ENCODE peak calls at places on chromosomes 3 and 15, in eight cellular contexts. One of them, this sample, is unnamed.

GRCh38 chr15:91555307-91555706 is 298.2 kb upstream of the SLCO3A1 start:
- DNase-seq in GM12891: no peak
- DNase-seq in GM12878: no peak
- DNase-seq in HepG2: no peak
- DNase-seq in K562: no peak
- DNase-seq in transverse colon: no peak
- DNase-seq in esophagus muscularis mucosa: no peak
- DNase-seq in suprapubic skin: no peak
- DNase-seq in this sample: no peak

GRCh38 chr15:75712668-75713337 is at the start of gene CSPG4:
- DNase-seq in GM12891: no peak
- DNase-seq in GM12878: no peak
- DNase-seq in HepG2: no peak
- DNase-seq in K562: peak
- DNase-seq in transverse colon: peak
- DNase-seq in esophagus muscularis mucosa: no peak
- DNase-seq in suprapubic skin: no peak
- DNase-seq in this sample: no peak

GRCh38 chr15:101121511-101122090 is 130.2 kb downstream of the CHSY1 start:
- DNase-seq in GM12891: peak
- DNase-seq in GM12878: no peak
- DNase-seq in HepG2: no peak
- DNase-seq in K562: peak
- DNase-seq in transverse colon: peak
- DNase-seq in esophagus muscularis mucosa: peak
- DNase-seq in suprapubic skin: no peak
- DNase-seq in this sample: peak

GRCh38 chr3:5006755-5007202 is 27.5 kb downstream of the BHLHE40 start:
- DNase-seq in GM12891: peak
- DNase-seq in GM12878: peak
- DNase-seq in HepG2: no peak
- DNase-seq in K562: no peak
- DNase-seq in transverse colon: no peak
- DNase-seq in esophagus muscularis mucosa: no peak
- DNase-seq in suprapubic skin: peak
- DNase-seq in this sample: no peak

GRCh38 chr3:191492601-191493000 is 31.6 kb downstream of the PYDC2 start:
- DNase-seq in GM12891: no peak
- DNase-seq in GM12878: no peak
- DNase-seq in HepG2: no peak
- DNase-seq in K562: no peak
- DNase-seq in transverse colon: no peak
- DNase-seq in esophagus muscularis mucosa: no peak
- DNase-seq in suprapubic skin: no peak
- DNase-seq in this sample: no peak

GRCh38 chr3:169400874-169401273 is 262.6 kb downstream of the MECOM start:
- DNase-seq in GM12891: no peak
- DNase-seq in GM12878: no peak
- DNase-seq in HepG2: no peak
- DNase-seq in K562: no peak
- DNase-seq in transverse colon: no peak
- DNase-seq in esophagus muscularis mucosa: no peak
- DNase-seq in suprapubic skin: no peak
- DNase-seq in this sample: no peak

GRCh38 chr3:57709559-57709958 is 16.7 kb upstream of the DENND6A start:
- DNase-seq in GM12891: no peak
- DNase-seq in GM12878: no peak
- DNase-seq in HepG2: no peak
- DNase-seq in K562: no peak
- DNase-seq in transverse colon: no peak
- DNase-seq in esophagus muscularis mucosa: no peak
- DNase-seq in suprapubic skin: no peak
- DNase-seq in this sample: peak

GRCh38 chr15:93166675-93167074 is 77.7 kb upstream of the RGMA start:
- DNase-seq in GM12891: no peak
- DNase-seq in GM12878: no peak
- DNase-seq in HepG2: no peak
- DNase-seq in K562: no peak
- DNase-seq in transverse colon: no peak
- DNase-seq in esophagus muscularis mucosa: no peak
- DNase-seq in suprapubic skin: no peak
- DNase-seq in this sample: no peak

GRCh38 chr3:16516695-16517481 is 3.4 kb upstream of the RFTN1 start:
- DNase-seq in GM12891: no peak
- DNase-seq in GM12878: no peak
- DNase-seq in HepG2: peak
- DNase-seq in K562: peak
- DNase-seq in transverse colon: no peak
- DNase-seq in esophagus muscularis mucosa: no peak
- DNase-seq in suprapubic skin: no peak
- DNase-seq in this sample: no peak

GRCh38 chr3:55405436-55405835 is 81.7 kb downstream of the WNT5A start:
- DNase-seq in GM12891: no peak
- DNase-seq in GM12878: no peak
- DNase-seq in HepG2: no peak
- DNase-seq in K562: peak
- DNase-seq in transverse colon: no peak
- DNase-seq in esophagus muscularis mucosa: no peak
- DNase-seq in suprapubic skin: no peak
- DNase-seq in this sample: no peak

GRCh38 chr3:69020424-69020823 is 6.9 kb upstream of the EOGT start:
- DNase-seq in GM12891: no peak
- DNase-seq in GM12878: no peak
- DNase-seq in HepG2: no peak
- DNase-seq in K562: no peak
- DNase-seq in transverse colon: no peak
- DNase-seq in esophagus muscularis mucosa: no peak
- DNase-seq in suprapubic skin: no peak
- DNase-seq in this sample: no peak

GRCh38 chr3:118945834-118946233 is 88.8 kb downstream of the IGSF11 start:
- DNase-seq in GM12891: no peak
- DNase-seq in GM12878: no peak
- DNase-seq in HepG2: no peak
- DNase-seq in K562: no peak
- DNase-seq in transverse colon: no peak
- DNase-seq in esophagus muscularis mucosa: no peak
- DNase-seq in suprapubic skin: no peak
- DNase-seq in this sample: no peak

GRCh38 chr15:49282366-49282765 is 112.3 kb downstream of the GALK2 start:
- DNase-seq in GM12891: no peak
- DNase-seq in GM12878: no peak
- DNase-seq in HepG2: no peak
- DNase-seq in K562: no peak
- DNase-seq in transverse colon: no peak
- DNase-seq in esophagus muscularis mucosa: no peak
- DNase-seq in suprapubic skin: no peak
- DNase-seq in this sample: no peak

GRCh38 chr15:65400760-65401606 is 21.8 kb downstream of the IGDCC4 start:
- DNase-seq in GM12891: peak
- DNase-seq in GM12878: no peak
- DNase-seq in HepG2: peak
- DNase-seq in K562: peak
- DNase-seq in transverse colon: peak
- DNase-seq in esophagus muscularis mucosa: no peak
- DNase-seq in suprapubic skin: no peak
- DNase-seq in this sample: no peak

GRCh38 chr3:101084404-101084803 is 91.2 kb upstream of the ABI3BP start:
- DNase-seq in GM12891: no peak
- DNase-seq in GM12878: no peak
- DNase-seq in HepG2: no peak
- DNase-seq in K562: no peak
- DNase-seq in transverse colon: no peak
- DNase-seq in esophagus muscularis mucosa: no peak
- DNase-seq in suprapubic skin: no peak
- DNase-seq in this sample: no peak

GRCh38 chr3:20350449-20350848 is 164.4 kb upstream of the SGO1 start:
- DNase-seq in GM12891: no peak
- DNase-seq in GM12878: no peak
- DNase-seq in HepG2: no peak
- DNase-seq in K562: no peak
- DNase-seq in transverse colon: no peak
- DNase-seq in esophagus muscularis mucosa: no peak
- DNase-seq in suprapubic skin: no peak
- DNase-seq in this sample: no peak
- TF ChIP-seq POLR2A in GM12891: no peak
- TF ChIP-seq POLR2A in GM12878: no peak
- TF ChIP-seq POLR2A in HepG2: no peak
- TF ChIP-seq POLR2A in K562: no peak
- TF ChIP-seq POLR2A in transverse colon: no peak
- TF ChIP-seq POLR2A in esophagus muscularis mucosa: no peak
- TF ChIP-seq POLR2A in suprapubic skin: no peak
- TF ChIP-seq POLR2A in this sample: no peak

GRCh38 chr15:82648257-82649103 is 1.3 kb upstream of the CPEB1 start:
- DNase-seq in GM12891: no peak
- DNase-seq in GM12878: no peak
- DNase-seq in HepG2: no peak
- DNase-seq in K562: no peak
- DNase-seq in transverse colon: no peak
- DNase-seq in esophagus muscularis mucosa: no peak
- DNase-seq in suprapubic skin: no peak
- DNase-seq in this sample: no peak

GRCh38 chr15:82647045-82647834 is at the start of gene CPEB1:
- DNase-seq in GM12891: no peak
- DNase-seq in GM12878: no peak
- DNase-seq in HepG2: no peak
- DNase-seq in K562: peak
- DNase-seq in transverse colon: peak
- DNase-seq in esophagus muscularis mucosa: no peak
- DNase-seq in suprapubic skin: no peak
- DNase-seq in this sample: no peak

GRCh38 chr15:82649226-82649999 is 2.2 kb upstream of the CPEB1 start:
- DNase-seq in GM12891: no peak
- DNase-seq in GM12878: peak
- DNase-seq in HepG2: no peak
- DNase-seq in K562: no peak
- DNase-seq in transverse colon: no peak
- DNase-seq in esophagus muscularis mucosa: no peak
- DNase-seq in suprapubic skin: no peak
- DNase-seq in this sample: no peak

GRCh38 chr15:82646250-82647044 is 716 bp downstream of the CPEB1 start:
- DNase-seq in GM12891: no peak
- DNase-seq in GM12878: no peak
- DNase-seq in HepG2: no peak
- DNase-seq in K562: peak
- DNase-seq in transverse colon: no peak
- DNase-seq in esophagus muscularis mucosa: no peak
- DNase-seq in suprapubic skin: no peak
- DNase-seq in this sample: no peak

DNA sequence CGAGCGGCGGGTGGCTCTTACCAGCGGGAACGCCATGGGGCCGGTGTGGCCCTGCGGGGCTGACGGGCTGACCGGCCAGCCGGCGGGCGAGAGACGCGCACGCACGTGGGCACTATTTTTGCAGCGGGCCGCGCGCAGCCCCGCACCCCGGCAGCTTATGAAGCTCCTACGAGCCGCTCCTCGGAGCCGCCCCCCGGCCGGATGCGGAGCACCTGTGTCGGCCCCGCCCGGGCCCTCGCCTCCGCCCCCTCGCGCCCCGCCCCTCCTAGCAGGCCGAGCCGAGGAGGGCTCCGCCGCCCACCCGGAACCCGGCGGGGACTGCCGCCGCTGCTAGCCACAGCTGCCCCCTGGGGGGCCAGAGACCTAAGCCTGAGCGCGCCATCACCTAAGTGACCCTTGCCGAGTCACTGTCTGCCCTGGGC is 683 bp upstream of the CPEB1 start:
- DNase-seq in GM12891: peak
- DNase-seq in GM12878: no peak
- DNase-seq in HepG2: no peak
- DNase-seq in K562: peak
- DNase-seq in transverse colon: peak
- DNase-seq in esophagus muscularis mucosa: no peak
- DNase-seq in suprapubic skin: no peak
- DNase-seq in this sample: no peak
- TF ChIP-seq POLR2AphosphoS5 in GM12891: no peak
- TF ChIP-seq POLR2AphosphoS5 in GM12878: no peak
- TF ChIP-seq POLR2AphosphoS5 in HepG2: no peak
- TF ChIP-seq POLR2AphosphoS5 in K562: no peak
- TF ChIP-seq POLR2AphosphoS5 in transverse colon: no peak
- TF ChIP-seq POLR2AphosphoS5 in esophagus muscularis mucosa: no peak
- TF ChIP-seq POLR2AphosphoS5 in suprapubic skin: no peak
- TF ChIP-seq POLR2AphosphoS5 in this sample: no peak

GRCh38 chr3:134252766-134253165 is 2.1 kb upstream of the RYK start:
- DNase-seq in GM12891: no peak
- DNase-seq in GM12878: no peak
- DNase-seq in HepG2: no peak
- DNase-seq in K562: no peak
- DNase-seq in transverse colon: no peak
- DNase-seq in esophagus muscularis mucosa: no peak
- DNase-seq in suprapubic skin: no peak
- DNase-seq in this sample: no peak

GRCh38 chr3:134251731-134252391 is 1.2 kb upstream of the RYK start:
- DNase-seq in GM12891: no peak
- DNase-seq in GM12878: no peak
- DNase-seq in HepG2: peak
- DNase-seq in K562: no peak
- DNase-seq in transverse colon: no peak
- DNase-seq in esophagus muscularis mucosa: no peak
- DNase-seq in suprapubic skin: no peak
- DNase-seq in this sample: no peak

GRCh38 chr3:134250717-134251220 is at the start of gene RYK:
- DNase-seq in GM12891: peak
- DNase-seq in GM12878: no peak
- DNase-seq in HepG2: peak
- DNase-seq in K562: peak
- DNase-seq in transverse colon: peak
- DNase-seq in esophagus muscularis mucosa: peak
- DNase-seq in suprapubic skin: peak
- DNase-seq in this sample: peak

GRCh38 chr3:134249442-134249841 is 1.2 kb downstream of the RYK start:
- DNase-seq in GM12891: no peak
- DNase-seq in GM12878: no peak
- DNase-seq in HepG2: no peak
- DNase-seq in K562: no peak
- DNase-seq in transverse colon: no peak
- DNase-seq in esophagus muscularis mucosa: no peak
- DNase-seq in suprapubic skin: no peak
- DNase-seq in this sample: no peak

GRCh38 chr3:134249935-134250716 is 533 bp downstream of the RYK start:
- DNase-seq in GM12891: peak
- DNase-seq in GM12878: no peak
- DNase-seq in HepG2: peak
- DNase-seq in K562: peak
- DNase-seq in transverse colon: peak
- DNase-seq in esophagus muscularis mucosa: no peak
- DNase-seq in suprapubic skin: peak
- DNase-seq in this sample: peak
- TF ChIP-seq POLR2A in GM12891: no peak
- TF ChIP-seq POLR2A in GM12878: no peak
- TF ChIP-seq POLR2A in HepG2: no peak
- TF ChIP-seq POLR2A in K562: no peak
- TF ChIP-seq POLR2A in transverse colon: no peak
- TF ChIP-seq POLR2A in esophagus muscularis mucosa: no peak
- TF ChIP-seq POLR2A in suprapubic skin: no peak
- TF ChIP-seq POLR2A in this sample: peak

DNA sequence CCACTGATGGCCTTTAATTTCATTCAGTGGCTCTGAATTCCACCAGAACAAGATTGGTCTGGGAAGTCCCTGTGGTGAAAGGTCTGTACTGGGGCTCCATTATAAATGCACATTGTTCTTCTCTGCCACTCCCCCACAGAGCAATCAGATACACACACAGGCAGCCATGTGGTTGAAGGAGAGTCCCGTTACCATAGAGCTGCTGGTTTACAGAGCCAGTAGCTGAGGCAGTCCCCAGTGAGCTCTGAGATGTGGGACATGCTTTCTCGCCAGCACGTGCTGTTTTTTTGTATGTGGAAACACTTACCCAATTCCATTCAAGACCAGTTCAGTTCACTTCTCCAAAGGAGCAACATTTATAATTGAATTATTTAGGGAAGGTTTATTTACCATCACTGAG is 172.6 kb upstream of the TRIM42 start:
- DNase-seq in GM12891: no peak
- DNase-seq in GM12878: peak
- DNase-seq in HepG2: no peak
- DNase-seq in K562: no peak
- DNase-seq in transverse colon: no peak
- DNase-seq in esophagus muscularis mucosa: no peak
- DNase-seq in suprapubic skin: no peak
- DNase-seq in this sample: no peak
- TF ChIP-seq POLR2AphosphoS5 in GM12891: no peak
- TF ChIP-seq POLR2AphosphoS5 in GM12878: no peak
- TF ChIP-seq POLR2AphosphoS5 in HepG2: no peak
- TF ChIP-seq POLR2AphosphoS5 in K562: no peak
- TF ChIP-seq POLR2AphosphoS5 in transverse colon: no peak
- TF ChIP-seq POLR2AphosphoS5 in esophagus muscularis mucosa: no peak
- TF ChIP-seq POLR2AphosphoS5 in suprapubic skin: no peak
- TF ChIP-seq POLR2AphosphoS5 in this sample: no peak